ENCODE peak calls at places on chromosomes 6 and 20, in nine cellular contexts. U is lower lobe of right lung, K is colonic mucosa, I is ascending aorta, Z is glutamatergic neuron, L is heart right ventricle, M is sigmoid colon, T is upper lobe of right lung, V is PC-9. S is an unnamed sample.

GRCh38 chr6:161393839-161394364 is 120.0 kb upstream of the AGPAT4 start:
- DNase-seq in U (no peak), Z (no peak), L (peak; percentile 69), T (no peak), K (peak; percentile 55), I (no peak), M (no peak), V (no peak), S (peak; percentile 46)

GRCh38 chr6:47455533-47456209 is 21.9 kb upstream of the CD2AP start:
- DNase-seq in I (no peak), L (no peak), K (peak; percentile 69), T (no peak), Z (no peak), V (peak; percentile 42), M (no peak), U (no peak), S (no peak)

GRCh38 chr6:140897804-140898573 is 1234.7 kb upstream of the GJE1 start:
- DNase-seq in L (peak; percentile 14), V (peak; percentile 78), K (no peak), U (peak; percentile 58), T (peak; percentile 70), M (peak; percentile 70), Z (no peak), I (no peak), S (no peak)

GRCh38 chr6:151018911-151019795 is 153.7 kb downstream of the MTHFD1L start:
- DNase-seq in Z (no peak), L (no peak), V (no peak), M (no peak), K (no peak), U (no peak), T (no peak), I (no peak), S (no peak)

GRCh38 chr6:121436966-121437756 is 1.7 kb downstream of the GJA1 start:
- DNase-seq in Z (peak; percentile 73), M (peak; percentile 75), L (peak; percentile 53), K (no peak), T (peak; percentile 74), V (peak; percentile 14), I (peak; percentile 71), U (peak; percentile 58), S (peak; percentile 55)

GRCh38 chr6:69570126-69570525 is 226.7 kb downstream of the LMBRD1 start:
- DNase-seq in L (no peak), I (no peak), U (no peak), M (no peak), T (no peak), V (no peak), Z (no peak), K (no peak), S (no peak)

GRCh38 chr20:32968833-32969241 is 35.4 kb downstream of the SUN5 start:
- DNase-seq in M (peak; percentile 35), K (peak; percentile 10), L (no peak), T (peak; percentile 57), V (no peak), Z (no peak), I (peak; percentile 54), U (no peak), S (no peak)

GRCh38 chr20:43731469-43731868 is 4.7 kb upstream of the GTSF1L start:
- DNase-seq in I (no peak), U (no peak), K (no peak), Z (no peak), T (no peak), V (no peak), M (no peak), L (no peak), S (no peak)

GRCh38 chr6:36139431-36139830 is 9.1 kb downstream of the MAPK13 start:
- DNase-seq in T (no peak), V (no peak), I (no peak), U (no peak), K (no peak), Z (peak; percentile 62), L (no peak), M (no peak), S (no peak)

GRCh38 chr20:10949930-10950783 is 276.4 kb upstream of the JAG1 start:
- DNase-seq in T (no peak), I (no peak), L (no peak), U (no peak), M (no peak), V (no peak), K (no peak), Z (no peak), S (no peak)

DNA sequence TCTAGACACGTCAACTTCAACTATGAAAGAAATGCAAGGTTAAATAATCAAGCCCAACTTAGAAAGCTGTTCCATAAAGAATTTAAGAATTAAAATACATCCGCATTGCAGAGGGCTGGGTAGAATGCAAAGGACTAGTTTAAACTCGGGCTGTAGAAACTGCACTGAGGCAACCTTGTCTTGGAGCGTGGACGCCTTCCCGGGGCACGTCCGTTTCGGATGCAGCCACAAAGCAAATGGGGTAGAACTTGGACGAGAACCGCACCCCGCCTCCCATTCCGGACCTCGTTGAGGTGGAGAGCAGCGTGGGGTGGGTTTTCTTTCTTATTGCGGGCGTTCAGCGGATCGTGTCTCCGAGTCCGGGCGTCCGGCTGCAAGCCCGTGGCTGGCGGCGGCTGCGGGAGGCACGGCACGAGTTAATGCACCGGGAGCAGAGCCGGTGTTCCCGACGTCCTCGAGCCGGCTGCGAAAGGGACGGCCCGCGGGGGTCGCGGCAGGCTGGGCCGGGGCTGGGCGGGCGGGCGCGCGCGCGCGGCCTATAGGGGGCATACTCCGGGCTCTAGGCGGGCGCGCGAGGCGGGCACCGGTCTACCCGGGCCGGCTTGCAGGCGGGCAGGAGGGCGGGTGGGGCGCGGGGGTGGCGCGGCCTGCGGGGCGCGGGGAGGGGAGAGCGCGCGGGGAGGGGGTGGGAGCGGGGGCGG is 2.0 kb downstream of the JARID2 start:
- DNase-seq in V (peak; percentile 52), K (peak; percentile 68), U (peak; percentile 80), I (peak; percentile 80), Z (peak; percentile 77), M (peak; percentile 80), L (peak; percentile 63), T (peak; percentile 86), S (peak; percentile 47)
- TF ChIP-seq CTCF in V (peak; percentile 53), K (no peak), U (peak; percentile 30), I (no peak), Z (peak; percentile 34), M (no peak), L (no peak), T (peak; percentile 16), S (peak; percentile 51)

GRCh38 chr6:5204340-5204739 is 56.4 kb downstream of the LYRM4 start:
- DNase-seq in K (no peak), I (no peak), M (no peak), T (no peak), V (no peak), Z (no peak), L (no peak), U (no peak), S (no peak)

GRCh38 chr6:5203571-5203970 is 57.2 kb downstream of the LYRM4 start:
- DNase-seq in I (no peak), V (no peak), M (no peak), L (no peak), Z (peak; percentile 41), U (no peak), T (no peak), K (no peak), S (no peak)

GRCh38 chr6:5206920-5207561 is 53.7 kb downstream of the LYRM4 start:
- DNase-seq in Z (no peak), I (no peak), T (no peak), K (no peak), V (no peak), M (no peak), L (no peak), U (no peak), S (no peak)

GRCh38 chr6:5205877-5206840 is 54.6 kb downstream of the LYRM4 start:
- DNase-seq in V (no peak), I (peak; percentile 72), L (peak; percentile 80), U (no peak), K (peak; percentile 19), T (no peak), Z (no peak), M (peak; percentile 84), S (no peak)

DNA sequence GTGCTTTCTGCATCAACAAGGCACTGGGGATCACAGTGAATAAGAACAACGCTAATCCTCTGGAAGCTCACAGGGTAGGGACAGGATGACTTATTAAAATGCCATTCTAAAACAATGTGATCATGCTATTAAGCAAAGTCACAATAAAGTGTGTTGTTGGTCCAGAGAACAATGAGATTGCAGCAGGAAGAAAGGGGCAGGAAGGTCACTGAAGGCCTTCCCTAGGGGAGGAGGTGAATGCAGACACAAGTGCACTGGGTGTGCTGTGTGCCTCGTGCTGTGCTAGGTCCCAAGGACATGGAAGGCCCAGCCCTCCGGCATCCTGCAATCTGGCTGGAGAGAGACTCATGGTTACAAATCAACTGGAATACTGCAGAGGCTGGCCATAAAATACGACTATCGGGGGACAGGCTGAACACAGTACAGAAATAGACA is 55.7 kb downstream of the LYRM4 start:
- DNase-seq in I (no peak), K (no peak), U (no peak), Z (no peak), L (no peak), V (no peak), M (no peak), T (no peak), S (no peak)
- TF ChIP-seq CTCF in I (no peak), K (no peak), U (no peak), Z (no peak), L (no peak), V (no peak), M (no peak), T (no peak), S (no peak)

DNA sequence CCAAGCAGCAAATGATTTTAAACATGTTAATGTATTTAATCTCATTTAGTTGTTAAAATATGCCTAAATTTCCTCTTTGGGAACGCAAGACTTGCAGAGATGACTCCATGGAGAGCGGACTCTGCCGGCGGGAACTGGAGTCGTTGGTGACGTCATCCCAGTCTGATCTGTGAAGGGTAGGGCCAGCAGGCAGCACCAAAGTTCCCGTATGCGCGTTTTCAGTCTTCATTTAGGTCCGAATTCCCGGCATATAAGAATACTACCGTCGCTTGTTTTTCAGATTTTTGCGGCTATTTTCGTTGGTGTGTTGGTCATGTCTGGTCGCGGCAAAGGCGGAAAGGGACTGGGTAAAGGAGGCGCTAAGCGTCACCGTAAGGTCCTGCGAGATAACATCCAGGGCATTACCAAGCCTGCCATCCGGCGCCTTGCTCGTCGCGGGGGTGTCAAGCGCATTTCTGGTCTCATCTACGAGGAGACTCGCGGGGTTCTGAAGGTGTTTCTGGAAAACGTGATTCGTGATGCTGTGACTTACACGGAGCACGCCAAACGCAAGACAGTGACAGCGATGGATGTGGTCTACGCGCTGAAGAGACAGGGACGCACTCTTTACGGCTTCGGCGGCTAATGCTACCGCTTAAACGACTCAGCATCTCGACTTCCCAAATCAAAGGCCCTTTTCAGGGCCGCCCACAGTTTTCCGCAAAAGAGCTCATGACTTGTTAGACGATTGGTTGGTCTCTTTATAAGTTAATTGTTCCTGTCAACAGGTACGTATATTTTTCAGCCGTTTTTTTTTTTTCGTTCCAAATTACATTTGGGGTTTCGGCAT is 117.3 kb downstream of the HFE start:
- DNase-seq in Z (peak; percentile 87), K (peak; percentile 97), U (peak; percentile 90), V (peak; percentile 91), I (peak; percentile 97), T (peak; percentile 89), L (peak; percentile 98), M (peak; percentile 99), S (peak; percentile 80)
- TF ChIP-seq CTCF in Z (no peak), K (no peak), U (peak; percentile 42), V (peak; percentile 20), I (peak; percentile 35), T (peak; percentile 31), L (no peak), M (no peak), S (peak; percentile 39)

DNA sequence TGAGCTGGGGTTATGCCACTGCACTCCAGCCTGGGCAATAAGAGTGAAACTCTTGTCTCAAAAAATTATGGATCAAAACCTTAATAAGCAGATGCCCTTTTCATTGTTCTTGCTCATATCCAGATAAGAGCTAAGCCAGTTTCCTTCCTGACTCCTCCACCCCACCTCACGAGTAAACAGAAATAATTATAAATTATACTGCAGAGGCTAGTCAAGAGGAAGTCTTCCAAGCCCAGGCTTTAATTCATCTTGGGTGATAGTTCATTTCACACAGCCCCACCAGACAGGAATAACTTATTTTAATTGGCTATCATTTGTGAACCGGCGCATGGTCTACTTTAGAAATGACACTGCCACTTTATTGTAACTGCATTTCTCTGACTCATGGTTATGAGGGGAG is 102.0 kb downstream of the BTBD3 start:
- DNase-seq in M (no peak), T (no peak), U (no peak), L (no peak), K (no peak), Z (no peak), I (no peak), V (no peak), S (no peak)
- TF ChIP-seq CTCF in M (no peak), T (no peak), U (no peak), L (no peak), K (no peak), Z (no peak), I (no peak), V (no peak), S (no peak)

S was measured in neural crest cell.